ENCODE peak calls at places on chromosomes 3 and 15, in six cellular contexts. One of them, this sample, is unnamed.
A peak's percentile ranks its signal among the peaks of the same experiment; 100 is the strongest.

GRCh38 chr3:125177746-125178145 is 34.8 kb downstream of the SLC12A8 start:
- DNase-seq in Kasumi-1: no peak
- DNase-seq in activated CD4-positive, CD25-positive, alpha-beta regulatory T cell: no peak
- DNase-seq in activated CD4-positive, alpha-beta T cell treated with anti-CD3 and anti-CD28 coated beads for 24 hours: no peak
- DNase-seq in A172: no peak
- DNase-seq in progenitor cell of endocrine pancreas: no peak
- DNase-seq in this sample: no peak

GRCh38 chr3:151859905-151860304 is 13.5 kb upstream of the SUCNR1 start:
- DNase-seq in A172: no peak
- DNase-seq in Kasumi-1: no peak
- DNase-seq in activated CD4-positive, alpha-beta T cell treated with anti-CD3 and anti-CD28 coated beads for 24 hours: no peak
- DNase-seq in progenitor cell of endocrine pancreas: no peak
- DNase-seq in activated CD4-positive, CD25-positive, alpha-beta regulatory T cell: no peak
- DNase-seq in this sample: no peak

GRCh38 chr3:134242649-134243637 is 7.7 kb downstream of the RYK start:
- DNase-seq in A172: peak; percentile 74
- DNase-seq in activated CD4-positive, CD25-positive, alpha-beta regulatory T cell: no peak
- DNase-seq in Kasumi-1: peak; percentile 27
- DNase-seq in activated CD4-positive, alpha-beta T cell treated with anti-CD3 and anti-CD28 coated beads for 24 hours: no peak
- DNase-seq in progenitor cell of endocrine pancreas: no peak
- DNase-seq in this sample: no peak

GRCh38 chr15:31435256-31435781 is 108.7 kb downstream of the KLF13 start:
- DNase-seq in progenitor cell of endocrine pancreas: peak; percentile 43
- DNase-seq in A172: peak; percentile 51
- DNase-seq in activated CD4-positive, alpha-beta T cell treated with anti-CD3 and anti-CD28 coated beads for 24 hours: peak; percentile 66
- DNase-seq in activated CD4-positive, CD25-positive, alpha-beta regulatory T cell: peak; percentile 38
- DNase-seq in Kasumi-1: peak; percentile 74
- DNase-seq in this sample: no peak

GRCh38 chr15:73078722-73079121 is 26.5 kb downstream of the NEO1 start:
- DNase-seq in activated CD4-positive, CD25-positive, alpha-beta regulatory T cell: no peak
- DNase-seq in activated CD4-positive, alpha-beta T cell treated with anti-CD3 and anti-CD28 coated beads for 24 hours: no peak
- DNase-seq in progenitor cell of endocrine pancreas: no peak
- DNase-seq in Kasumi-1: peak; percentile 1
- DNase-seq in A172: peak; percentile 89
- DNase-seq in this sample: no peak

GRCh38 chr3:196336319-196337145 is 1.7 kb downstream of the TM4SF19 start:
- DNase-seq in progenitor cell of endocrine pancreas: no peak
- DNase-seq in activated CD4-positive, alpha-beta T cell treated with anti-CD3 and anti-CD28 coated beads for 24 hours: no peak
- DNase-seq in Kasumi-1: no peak
- DNase-seq in activated CD4-positive, CD25-positive, alpha-beta regulatory T cell: no peak
- DNase-seq in A172: peak; percentile 69
- DNase-seq in this sample: no peak

GRCh38 chr3:71210257-71211002 is 373.1 kb downstream of the FOXP1 start:
- DNase-seq in A172: no peak
- DNase-seq in Kasumi-1: no peak
- DNase-seq in activated CD4-positive, CD25-positive, alpha-beta regulatory T cell: no peak
- DNase-seq in progenitor cell of endocrine pancreas: no peak
- DNase-seq in activated CD4-positive, alpha-beta T cell treated with anti-CD3 and anti-CD28 coated beads for 24 hours: no peak
- DNase-seq in this sample: no peak

GRCh38 chr15:63134245-63134644 is 12.6 kb downstream of the LACTB start:
- DNase-seq in activated CD4-positive, alpha-beta T cell treated with anti-CD3 and anti-CD28 coated beads for 24 hours: no peak
- DNase-seq in progenitor cell of endocrine pancreas: no peak
- DNase-seq in A172: peak; percentile 23
- DNase-seq in activated CD4-positive, CD25-positive, alpha-beta regulatory T cell: no peak
- DNase-seq in Kasumi-1: no peak
- DNase-seq in this sample: no peak

GRCh38 chr3:155554777-155555445 is 190.0 kb downstream of the PLCH1 start:
- DNase-seq in activated CD4-positive, alpha-beta T cell treated with anti-CD3 and anti-CD28 coated beads for 24 hours: no peak
- DNase-seq in Kasumi-1: peak; percentile 91
- DNase-seq in activated CD4-positive, CD25-positive, alpha-beta regulatory T cell: no peak
- DNase-seq in progenitor cell of endocrine pancreas: no peak
- DNase-seq in A172: no peak
- DNase-seq in this sample: no peak

GRCh38 chr3:80550154-80550553 is 782.4 kb upstream of the ROBO1 start:
- DNase-seq in activated CD4-positive, CD25-positive, alpha-beta regulatory T cell: no peak
- DNase-seq in activated CD4-positive, alpha-beta T cell treated with anti-CD3 and anti-CD28 coated beads for 24 hours: no peak
- DNase-seq in progenitor cell of endocrine pancreas: no peak
- DNase-seq in Kasumi-1: no peak
- DNase-seq in A172: no peak
- DNase-seq in this sample: no peak